ENCODE peak calls at places on chromosomes 7 and 10, in six cellular contexts. W is endothelial cell; R is A549; P is HFFc6; J is CD8-positive, alpha-beta T cell; V is BE2C. L is an unnamed sample.

GRCh38 chr7:41107330-41107937 is 595.5 kb downstream of the INHBA start:
- DNase-seq in W (no peak), R (peak), P (peak), J (no peak), V (no peak), L (no peak)

GRCh38 chr7:151541709-151542499 is 22.2 kb upstream of the RHEB start:
- DNase-seq in W (no peak), R (no peak), P (no peak), J (no peak), V (no peak), L (no peak)

GRCh38 chr10:125062244-125063208 is 97.8 kb downstream of the CTBP2 start:
- DNase-seq in W (no peak), R (no peak), P (no peak), J (no peak), V (no peak), L (no peak)

GRCh38 chr10:63883861-63884260 is 362.7 kb downstream of the REEP3 start:
- DNase-seq in W (no peak), R (no peak), P (no peak), J (no peak), V (no peak), L (no peak)

GRCh38 chr10:90418869-90419652 is 438.8 kb downstream of the HTR7 start:
- DNase-seq in W (no peak), R (no peak), P (peak), J (no peak), V (no peak), L (no peak)

GRCh38 chr10:11647676-11648075 is 36.2 kb upstream of the USP6NL start:
- DNase-seq in W (no peak), R (no peak), P (no peak), J (no peak), V (no peak), L (no peak)

GRCh38 chr7:2628137-2628482 is 3.7 kb upstream of the TTYH3 start:
- DNase-seq in W (no peak), R (no peak), P (no peak), J (no peak), V (no peak), L (no peak)

GRCh38 chr7:128891110-128891941 is 19.2 kb downstream of the KCP start:
- DNase-seq in W (no peak), R (no peak), P (no peak), J (no peak), V (peak), L (no peak)

GRCh38 chr7:133649593-133649992 is 396.7 kb downstream of the EXOC4 start:
- DNase-seq in W (no peak), R (no peak), P (no peak), J (no peak), V (no peak), L (no peak)

GRCh38 chr7:148367701-148368475 is 222.7 kb upstream of the C7orf33 start:
- DNase-seq in W (no peak), R (no peak), P (no peak), J (no peak), V (peak), L (no peak)

GRCh38 chr7:108017776-108018151 is 14.8 kb upstream of the LAMB1 start:
- DNase-seq in W (no peak), R (no peak), P (no peak), J (no peak), V (no peak), L (no peak)

GRCh38 chr7:51647931-51648351 is 331.3 kb upstream of the COBL start:
- DNase-seq in W (no peak), R (no peak), P (no peak), J (no peak), V (peak), L (no peak)

GRCh38 chr7:36847946-36848345 is 123.7 kb upstream of the AOAH start:
- DNase-seq in W (no peak), R (no peak), P (no peak), J (no peak), V (no peak), L (no peak)

GRCh38 chr10:126387041-126387908 is 1.0 kb downstream of the ADAM12 start:
- DNase-seq in W (peak), R (peak), P (peak), J (peak), V (peak), L (no peak)

GRCh38 chr7:159143780-159144755 is 599 bp downstream of the VIPR2 start:
- DNase-seq in W (peak), R (no peak), P (no peak), J (no peak), V (peak), L (no peak)

GRCh38 chr7:151607464-151607867 is 87.8 kb upstream of the RHEB start:
- DNase-seq in W (no peak), R (no peak), P (no peak), J (no peak), V (no peak), L (no peak)

GRCh38 chr10:86254526-86255174 is 111.9 kb downstream of the GRID1 start:
- DNase-seq in W (no peak), R (peak), P (no peak), J (no peak), V (peak), L (no peak)

GRCh38 chr10:29377333-29377961 is 88.6 kb downstream of the LYZL1 start:
- DNase-seq in W (no peak), R (peak), P (peak), J (no peak), V (no peak), L (peak)

GRCh38 chr10:110432084-110432483 is 65.6 kb upstream of the DUSP5 start:
- DNase-seq in W (no peak), R (no peak), P (no peak), J (no peak), V (no peak), L (no peak)

GRCh38 chr7:138161600-138162081 is 85.4 kb downstream of the AKR1D1 start:
- DNase-seq in W (peak), R (peak), P (peak), J (peak), V (peak), L (peak)
- TF ChIP-seq CTCF in W (peak), R (peak), P (peak), J (peak), V (peak), L (peak)

DNA sequence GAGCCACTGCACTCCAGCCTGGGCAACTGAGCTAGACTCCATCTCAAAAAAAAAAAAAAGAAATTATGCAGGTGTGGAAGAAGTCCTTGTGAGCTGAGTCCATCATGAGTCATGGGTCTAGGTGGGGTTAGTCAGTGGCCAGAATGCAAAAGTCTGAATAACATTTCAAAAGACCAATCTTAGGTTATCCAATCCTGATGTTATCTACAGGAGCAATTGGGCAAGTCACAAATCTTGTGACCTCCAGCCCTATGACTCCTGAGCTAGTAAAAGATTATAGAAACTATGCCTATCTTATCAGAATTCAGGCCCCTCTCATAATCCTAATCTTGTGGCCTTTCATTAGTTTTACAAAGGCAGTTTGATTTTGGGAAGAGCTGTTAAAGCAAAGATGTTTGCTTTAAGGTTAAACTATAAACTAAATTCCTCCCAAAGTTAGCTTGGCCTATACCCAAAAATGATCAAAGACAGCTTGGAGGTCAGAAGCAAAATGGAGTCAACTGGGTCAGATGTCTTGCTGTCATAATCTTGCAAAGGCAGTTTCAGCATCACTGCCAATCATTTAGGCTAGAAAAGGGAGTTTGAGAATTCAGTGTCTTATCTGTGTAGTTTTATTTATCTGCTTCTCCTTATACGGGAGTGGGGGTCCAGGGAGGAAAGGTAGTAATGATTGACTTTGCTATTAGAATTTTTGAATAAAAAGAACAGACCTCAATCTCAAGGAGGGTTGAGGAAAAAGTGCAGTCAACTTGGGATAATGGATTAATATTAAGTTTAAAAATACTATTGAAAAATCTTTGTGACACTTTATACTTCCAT is 71.2 kb upstream of the TRIM24 start:
- DNase-seq in W (no peak), R (peak), P (no peak), J (no peak), V (no peak), L (no peak)
- TF ChIP-seq CTCF in W (no peak), R (no peak), P (no peak), J (no peak), V (no peak), L (no peak)

GRCh38 chr10:103874730-103875129 is 19.4 kb upstream of the SH3PXD2A start:
- DNase-seq in W (no peak), R (no peak), P (no peak), J (no peak), V (no peak), L (no peak)
- TF ChIP-seq CTCF in W (no peak), R (no peak), P (no peak), J (no peak), V (no peak), L (no peak)

GRCh38 chr7:46011059-46011458 is 90.0 kb upstream of the IGFBP3 start:
- DNase-seq in W (no peak), R (no peak), P (no peak), J (no peak), V (no peak), L (no peak)

GRCh38 chr7:46011501-46011900 is 90.4 kb upstream of the IGFBP3 start:
- DNase-seq in W (no peak), R (no peak), P (no peak), J (no peak), V (no peak), L (no peak)

DNA sequence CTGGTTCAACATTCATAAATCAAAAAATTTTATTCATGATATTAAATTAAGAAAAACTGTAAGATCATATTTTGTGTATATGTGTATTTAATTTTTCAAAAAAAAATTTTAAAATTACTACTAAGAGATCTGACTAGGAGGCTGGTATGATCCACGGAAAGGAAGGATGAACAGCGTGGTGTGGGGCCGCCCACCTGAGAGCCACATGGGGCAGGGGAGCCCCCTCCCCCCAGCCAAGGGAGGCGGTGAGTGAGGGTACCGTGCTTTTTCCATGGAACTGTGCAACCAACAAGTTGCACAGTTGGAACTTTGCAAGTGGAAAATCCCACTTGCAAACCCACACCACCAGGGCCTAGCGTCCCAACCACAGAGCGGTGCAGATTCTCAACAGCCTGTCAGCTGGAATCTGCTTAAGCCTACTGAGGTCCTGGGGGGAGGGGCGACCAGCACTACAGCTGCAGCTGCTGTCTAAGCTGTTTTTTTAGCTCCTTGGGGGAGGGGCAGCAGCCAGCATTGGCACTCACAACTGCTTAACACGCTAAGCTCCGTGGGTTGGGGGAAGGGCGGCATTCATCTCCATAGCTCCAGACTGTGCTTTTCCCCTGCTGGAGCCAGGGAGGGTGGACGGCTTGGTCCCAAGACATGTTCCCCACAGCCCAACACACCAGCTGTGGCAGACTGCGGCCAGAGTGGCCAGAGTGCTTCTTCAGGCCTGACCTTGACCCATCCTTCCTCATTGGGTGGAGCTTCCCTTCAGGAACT is 94.2 kb upstream of the IGFBP3 start:
- DNase-seq in W (peak), R (no peak), P (no peak), J (no peak), V (peak), L (no peak)
- TF ChIP-seq CTCF in W (no peak), R (no peak), P (no peak), J (no peak), V (no peak), L (no peak)

GRCh38 chr10:118308664-118309063 is 33.5 kb downstream of the FAM204A start:
- DNase-seq in W (no peak), R (no peak), P (no peak), J (no peak), V (no peak), L (no peak)
- TF ChIP-seq CTCF in W (no peak), R (no peak), P (peak), J (no peak), V (no peak), L (no peak)

GRCh38 chr7:101739757-101740398 is 77.5 kb upstream of the CUX1 start:
- DNase-seq in W (no peak), R (no peak), P (no peak), J (no peak), V (no peak), L (no peak)

GRCh38 chr7:101740981-101741725 is 76.3 kb upstream of the CUX1 start:
- DNase-seq in W (no peak), R (no peak), P (no peak), J (no peak), V (no peak), L (no peak)

GRCh38 chr7:101731502-101732084 is 85.8 kb upstream of the CUX1 start:
- DNase-seq in W (no peak), R (no peak), P (no peak), J (no peak), V (no peak), L (no peak)

GRCh38 chr7:101733713-101734475 is 83.5 kb upstream of the CUX1 start:
- DNase-seq in W (no peak), R (no peak), P (no peak), J (no peak), V (peak), L (no peak)

DNA sequence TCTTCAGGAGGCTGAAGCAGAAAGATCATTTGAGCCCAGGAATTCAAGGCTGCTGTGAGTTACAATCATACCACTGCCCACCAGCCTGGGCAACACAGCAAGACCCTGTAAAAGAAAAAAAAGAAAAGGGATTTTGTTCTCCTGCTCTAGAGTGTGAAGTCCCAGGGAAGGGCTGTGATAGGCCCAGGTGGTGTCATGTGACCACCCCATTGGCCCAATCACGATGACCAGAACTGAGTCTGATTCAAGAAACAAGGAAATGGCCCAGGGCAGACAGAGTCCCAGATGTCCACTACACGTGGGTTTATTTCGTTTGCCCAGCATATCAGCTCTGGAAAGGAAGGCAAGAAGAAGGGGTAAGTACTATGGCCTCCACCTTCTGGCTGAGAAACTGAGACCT is 81.3 kb upstream of the CUX1 start:
- DNase-seq in W (no peak), R (no peak), P (no peak), J (no peak), V (no peak), L (no peak)
- TF ChIP-seq CTCF in W (no peak), R (no peak), P (no peak), J (no peak), V (no peak), L (no peak)

GRCh38 chr7:93409324-93409723 is 165.2 kb downstream of the CALCR start:
- DNase-seq in W (no peak), R (no peak), P (no peak), J (no peak), V (no peak), L (no peak)

GRCh38 chr7:93402944-93403343 is 170.8 kb downstream of the VPS50 start:
- DNase-seq in W (no peak), R (no peak), P (no peak), J (no peak), V (no peak), L (no peak)

GRCh38 chr7:93407239-93407638 is 167.3 kb downstream of the CALCR start:
- DNase-seq in W (no peak), R (no peak), P (no peak), J (no peak), V (no peak), L (no peak)
- TF ChIP-seq CTCF in W (no peak), R (no peak), P (no peak), J (no peak), V (no peak), L (no peak)

DNA sequence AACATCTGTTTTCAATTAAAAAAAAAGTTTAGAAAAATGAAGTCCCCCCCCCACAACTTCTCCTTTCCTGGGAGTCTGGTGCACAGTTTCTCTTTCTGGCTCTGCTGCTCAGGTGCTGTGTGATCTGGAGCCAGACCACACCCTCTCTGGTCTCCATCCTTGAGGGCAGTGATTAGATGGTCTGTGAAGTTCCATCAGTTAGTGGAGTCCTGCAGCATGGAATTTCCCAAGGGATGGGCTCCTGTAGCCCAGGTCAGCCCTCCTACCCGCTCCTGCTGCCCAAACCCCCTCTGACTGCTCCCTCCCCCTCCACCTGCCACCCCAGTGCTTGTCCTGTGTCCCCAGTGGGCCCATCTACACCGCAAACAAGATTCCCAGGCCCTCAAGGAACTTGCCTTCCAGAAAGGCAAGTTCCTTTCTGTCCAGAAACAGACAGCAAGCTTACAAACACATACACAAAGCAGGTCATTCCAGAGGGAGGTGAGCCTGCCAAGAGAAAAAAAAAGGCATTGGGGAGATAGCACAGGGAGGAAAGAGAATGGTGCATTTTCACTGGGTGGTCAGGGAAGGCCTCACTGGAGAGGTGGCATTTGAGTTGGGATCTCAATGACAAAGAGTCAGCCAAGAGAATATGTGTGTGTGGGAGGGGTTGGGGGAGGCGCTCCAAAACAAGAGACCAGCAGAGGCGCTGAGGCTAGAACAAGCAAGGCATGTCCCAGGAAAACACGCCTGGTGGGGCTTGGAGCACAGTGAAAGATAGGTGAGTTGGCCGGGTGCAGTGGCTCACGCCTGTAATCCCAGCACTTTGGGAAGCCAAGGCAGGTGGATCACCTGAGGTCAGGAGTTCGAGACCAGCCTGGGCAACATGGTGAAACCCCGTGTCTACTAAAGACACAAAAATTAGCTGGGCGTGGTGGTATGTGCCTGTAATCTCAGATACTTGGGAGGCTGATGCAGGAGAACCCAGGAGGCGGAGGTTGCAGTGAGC is 49.5 kb upstream of the SLC29A3 start:
- DNase-seq in W (no peak), R (no peak), P (no peak), J (no peak), V (no peak), L (no peak)
- TF ChIP-seq CTCF in W (no peak), R (no peak), P (no peak), J (no peak), V (no peak), L (no peak)

L was measured in AG09319.